ENCODE peak calls at places on chromosomes 6 and 20, in four cellular contexts. N, R, X and W are unnamed samples.

GRCh38 chr6:18501313-18502013 is 114.3 kb downstream of the RNF144B start:
- DNase-seq in N (no peak), R (no peak), X (no peak), W (no peak)

GRCh38 chr6:163883946-163884345 is 469.4 kb downstream of the QKI start:
- DNase-seq in N (no peak), R (no peak), X (no peak), W (no peak)

GRCh38 chr6:154414021-154414813 is 57.6 kb upstream of the IPCEF1 start:
- DNase-seq in N (no peak), R (no peak), X (no peak), W (no peak)

GRCh38 chr6:148422085-148422484 is 79.4 kb downstream of the SASH1 start:
- DNase-seq in N (no peak), R (no peak), X (no peak), W (no peak)

GRCh38 chr6:45436544-45437440 is 59.1 kb upstream of the SUPT3H start:
- DNase-seq in N (no peak), R (peak), X (no peak), W (no peak)

GRCh38 chr6:169235286-169235685 is 18.4 kb downstream of the THBS2 start:
- DNase-seq in N (no peak), R (no peak), X (no peak), W (no peak)

GRCh38 chr20:60851826-60852704 is 400.0 kb upstream of the CDH4 start:
- DNase-seq in N (no peak), R (no peak), X (peak), W (no peak)

GRCh38 chr6:130889423-130889822 is 62.2 kb downstream of the SMLR1 start:
- DNase-seq in N (no peak), R (no peak), X (no peak), W (no peak)

GRCh38 chr6:122589115-122589514 is 21.1 kb upstream of the PKIB start:
- DNase-seq in N (no peak), R (no peak), X (no peak), W (no peak)

GRCh38 chr6:170034294-170034693 is 256.6 kb downstream of the DLL1 start:
- DNase-seq in N (no peak), R (no peak), X (no peak), W (no peak)

GRCh38 chr20:48787861-48788375 is 39.9 kb downstream of the PREX1 start:
- DNase-seq in N (no peak), R (no peak), X (no peak), W (no peak)

GRCh38 chr20:35199696-35200095 is 26.8 kb upstream of the MMP24 start:
- DNase-seq in N (no peak), R (no peak), X (no peak), W (no peak)

GRCh38 chr20:57392512-57393271 is 1.5 kb downstream of the RBM38 start:
- DNase-seq in N (no peak), R (no peak), X (no peak), W (no peak)

GRCh38 chr6:12356983-12357972 is 67.1 kb downstream of the EDN1 start:
- DNase-seq in N (no peak), R (peak), X (no peak), W (no peak)

GRCh38 chr6:42104095-42104806 is 38.2 kb downstream of the C6orf132 start:
- DNase-seq in N (no peak), R (peak), X (no peak), W (no peak)

GRCh38 chr6:10884245-10884972 is 2.4 kb upstream of the SYCP2L start:
- DNase-seq in N (no peak), R (no peak), X (no peak), W (no peak)

GRCh38 chr6:163416640-163417253 is 2.2 kb downstream of the QKI start:
- DNase-seq in N (peak), R (no peak), X (no peak), W (peak)

GRCh38 chr6:75372884-75373283 is 88.3 kb upstream of the TMEM30A start:
- DNase-seq in N (no peak), R (no peak), X (no peak), W (no peak)

GRCh38 chr6:37192669-37193068 is 22.7 kb downstream of the PIM1 start:
- DNase-seq in N (no peak), R (no peak), X (no peak), W (no peak)

GRCh38 chr6:14506656-14507242 is 389.2 kb downstream of the CD83 start:
- DNase-seq in N (no peak), R (no peak), X (no peak), W (no peak)

GRCh38 chr6:145206247-145206907 is 528.9 kb downstream of the EPM2A start:
- DNase-seq in N (no peak), R (no peak), X (peak), W (no peak)

GRCh38 chr6:126716826-126717514 is 377.1 kb downstream of the CENPW start:
- DNase-seq in N (peak), R (no peak), X (no peak), W (no peak)

GRCh38 chr6:154615483-154616025 is 105.1 kb upstream of the CNKSR3 start:
- DNase-seq in N (peak), R (no peak), X (peak), W (peak)

GRCh38 chr20:21564127-21564773 is 50.4 kb upstream of the NKX2-2 start:
- DNase-seq in N (no peak), R (no peak), X (peak), W (no peak)

GRCh38 chr6:152087701-152088100 is 280.2 kb downstream of the ESR1 start:
- DNase-seq in N (no peak), R (no peak), X (no peak), W (no peak)

GRCh38 chr6:114131943-114132342 is 161.0 kb upstream of the HDAC2 start:
- DNase-seq in N (no peak), R (no peak), X (no peak), W (no peak)

GRCh38 chr6:134422426-134423231 is 104.7 kb upstream of the SGK1 start:
- DNase-seq in N (peak), R (no peak), X (no peak), W (no peak)

GRCh38 chr6:153090241-153090930 is 40.7 kb downstream of the RGS17 start:
- DNase-seq in N (peak), R (no peak), X (no peak), W (no peak)

GRCh38 chr6:67030861-67031260 is 1323.8 kb upstream of the EYS start:
- DNase-seq in N (no peak), R (no peak), X (no peak), W (no peak)

GRCh38 chr20:50190251-50191064 is at the start of gene CEBPB:
- DNase-seq in N (peak), R (no peak), X (peak), W (peak)

GRCh38 chr20:64231621-64232550 is 23.7 kb upstream of the PCMTD2 start:
- DNase-seq in N (no peak), R (no peak), X (no peak), W (no peak)

GRCh38 chr6:24743265-24743943 is 24.4 kb upstream of the C6orf62 start:
- DNase-seq in N (peak), R (peak), X (no peak), W (no peak)

GRCh38 chr20:44064501-44065400 is 122.2 kb downstream of the JPH2 start:
- DNase-seq in N (no peak), R (no peak), X (no peak), W (no peak)

GRCh38 chr20:8858181-8858794 is 210.6 kb upstream of the PLCB4 start:
- DNase-seq in N (no peak), R (no peak), X (peak), W (no peak)

GRCh38 chr6:75993236-75994162 is 79.0 kb downstream of the IMPG1 start:
- DNase-seq in N (no peak), R (no peak), X (no peak), W (no peak)

GRCh38 chr20:63128367-63128766 is 87.6 kb downstream of the YTHDF1 start:
- DNase-seq in N (no peak), R (no peak), X (no peak), W (no peak)

GRCh38 chr6:125114248-125114858 is 39.2 kb upstream of the TPD52L1 start:
- DNase-seq in N (peak), R (no peak), X (peak), W (no peak)

GRCh38 chr6:161140554-161140875 is 133.3 kb downstream of the AGPAT4 start:
- DNase-seq in N (no peak), R (no peak), X (no peak), W (no peak)

GRCh38 chr6:161141173-161141572 is 132.7 kb downstream of the AGPAT4 start:
- DNase-seq in N (no peak), R (no peak), X (no peak), W (no peak)

GRCh38 chr6:161138545-161139303 is 135.1 kb downstream of the AGPAT4 start:
- DNase-seq in N (no peak), R (no peak), X (no peak), W (no peak)

GRCh38 chr6:161139304-161139765 is 134.5 kb downstream of the AGPAT4 start:
- DNase-seq in N (no peak), R (no peak), X (no peak), W (no peak)

GRCh38 chr6:161139766-161140553 is 133.9 kb downstream of the AGPAT4 start:
- DNase-seq in N (no peak), R (no peak), X (no peak), W (no peak)
- TF ChIP-seq JUND in N (no peak), R (no peak), X (no peak), W (no peak)

DNA sequence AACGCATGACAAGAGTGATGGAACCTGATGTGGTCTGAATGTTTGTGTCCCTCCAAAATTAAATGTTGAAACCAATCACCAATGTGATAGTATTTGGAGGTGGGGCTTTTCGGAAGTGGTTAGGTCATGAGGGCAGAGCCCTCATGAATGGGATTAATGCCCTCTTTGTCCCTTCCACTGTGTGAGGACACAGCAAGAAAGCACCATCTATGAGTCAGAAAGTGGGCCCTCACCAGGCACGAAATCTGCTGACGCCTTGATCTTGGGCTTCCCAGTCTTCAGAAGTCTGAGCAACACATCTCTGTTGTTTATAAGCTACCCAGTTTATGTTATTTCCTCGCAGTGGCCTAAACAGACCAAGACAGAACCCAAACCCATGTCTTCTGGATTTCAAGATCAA is 244.0 kb upstream of the JAG1 start:
- DNase-seq in N (no peak), R (no peak), X (no peak), W (no peak)
- TF ChIP-seq JUND in N (no peak), R (no peak), X (no peak), W (no peak)

DNA sequence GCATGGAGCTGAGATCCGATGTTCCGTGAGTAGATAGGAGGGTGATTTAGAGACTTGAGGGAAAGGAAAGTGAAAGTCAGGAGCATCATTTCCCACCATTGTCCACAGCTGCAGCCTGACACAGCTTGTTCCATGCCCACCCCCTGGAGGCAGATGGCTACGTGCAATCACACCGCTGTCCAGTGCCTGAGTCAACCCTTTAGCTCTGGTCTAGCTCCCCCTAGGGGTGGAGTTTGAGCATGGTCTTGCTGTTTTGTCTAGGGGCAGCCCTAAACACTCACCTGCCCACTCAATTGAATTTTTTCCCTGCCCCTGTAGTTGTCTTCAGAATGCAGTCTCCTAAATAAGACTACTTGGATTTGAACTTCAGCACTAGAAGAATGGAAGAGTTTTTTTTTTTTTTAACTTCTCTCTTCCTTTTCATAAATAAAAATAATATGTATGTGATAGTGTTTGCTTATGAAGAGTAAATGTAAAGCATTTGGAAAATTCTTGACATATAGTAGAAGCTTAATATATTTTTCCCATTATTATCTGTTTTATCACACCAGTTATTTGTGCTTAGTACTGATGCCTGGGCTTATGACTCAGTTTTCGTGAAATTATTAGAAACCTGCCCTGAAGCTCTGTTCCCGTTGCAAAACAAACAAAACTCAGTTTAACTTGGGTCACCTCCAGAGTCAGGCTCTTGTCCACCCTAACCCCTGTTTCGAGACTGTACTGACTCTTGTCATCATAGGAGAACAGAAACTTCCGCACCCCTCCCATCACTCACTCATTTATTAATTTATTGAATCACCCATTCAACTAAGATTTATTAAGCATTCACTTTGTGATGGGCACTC is 814.8 kb downstream of the MAFB start:
- DNase-seq in N (peak), R (peak), X (peak), W (no peak)
- TF ChIP-seq JUND in N (no peak), R (no peak), X (no peak), W (no peak)

GRCh38 chr20:25270829-25271251 is 23.0 kb downstream of the PYGB start:
- DNase-seq in N (no peak), R (no peak), X (no peak), W (no peak)

GRCh38 chr20:25269833-25270170 is 21.9 kb downstream of the PYGB start:
- DNase-seq in N (no peak), R (no peak), X (no peak), W (no peak)

GRCh38 chr20:25272223-25273000 is 24.5 kb downstream of the PYGB start:
- DNase-seq in N (no peak), R (no peak), X (no peak), W (no peak)

GRCh38 chr20:25273046-25273445 is 25.2 kb downstream of the PYGB start:
- DNase-seq in N (no peak), R (no peak), X (no peak), W (no peak)

GRCh38 chr20:25271486-25272222 is 23.8 kb downstream of the PYGB start:
- DNase-seq in N (no peak), R (no peak), X (no peak), W (no peak)
- TF ChIP-seq JUND in N (no peak), R (no peak), X (no peak), W (no peak)

DNA sequence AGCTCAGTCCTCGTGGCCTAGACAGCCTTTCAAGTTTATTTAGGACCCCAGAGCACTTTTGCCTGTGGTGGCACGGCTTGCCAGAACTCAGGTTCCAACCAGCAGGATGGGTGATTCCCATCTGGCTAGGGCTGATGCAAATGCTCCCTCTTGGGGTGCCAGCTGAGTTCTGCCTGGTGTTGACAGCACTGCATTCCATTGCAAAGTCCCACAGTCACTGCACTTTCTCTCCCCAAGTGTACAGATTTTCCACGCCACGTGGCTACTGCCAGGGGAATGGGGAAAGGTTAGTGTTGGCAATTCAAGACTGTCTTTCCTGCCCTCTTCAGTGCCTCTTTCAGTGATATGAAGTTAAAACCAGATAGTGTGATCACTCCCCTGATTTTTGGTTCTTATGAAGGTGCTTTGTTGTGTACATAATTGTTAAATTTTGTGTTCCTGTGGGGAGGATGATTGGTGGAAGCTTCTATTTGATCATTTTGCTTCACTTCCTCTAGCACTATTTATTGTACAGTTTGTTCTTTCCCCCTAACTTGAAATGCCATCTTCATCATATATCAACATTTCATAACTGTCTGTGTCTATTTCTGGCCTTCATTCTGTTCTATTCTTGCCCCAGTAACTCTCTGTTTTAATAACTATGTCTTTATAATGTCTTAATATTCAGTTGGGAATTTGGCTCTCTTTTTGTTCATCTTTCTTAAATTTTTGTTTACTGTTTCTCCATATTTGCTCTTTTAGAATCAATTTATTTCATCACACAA is 86.2 kb downstream of the CFAP61 start:
- DNase-seq in N (no peak), R (no peak), X (no peak), W (no peak)
- TF ChIP-seq JUND in N (no peak), R (no peak), X (no peak), W (no peak)

DNA sequence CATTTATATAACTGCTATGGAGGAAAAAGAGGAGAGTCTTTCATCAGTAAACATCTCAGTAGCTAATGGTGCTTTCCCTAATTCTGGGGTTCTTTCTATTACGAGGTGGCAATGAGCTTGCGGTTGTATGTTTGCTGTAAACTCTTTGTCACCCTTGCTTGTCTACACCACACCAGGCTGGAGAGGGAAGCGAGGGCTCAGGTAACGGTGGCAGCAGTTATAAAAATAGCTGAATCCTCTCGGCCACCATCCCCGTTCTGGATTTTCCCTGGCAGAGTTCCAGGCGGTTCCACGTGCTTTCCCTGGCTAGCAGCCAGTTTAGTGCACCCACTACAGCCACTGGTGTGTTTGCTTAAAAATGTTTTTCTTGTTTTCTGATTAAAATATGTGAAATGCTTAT is 39.0 kb downstream of the MAS1 start:
- DNase-seq in N (no peak), R (peak), X (no peak), W (no peak)
- TF ChIP-seq JUND in N (no peak), R (no peak), X (no peak), W (no peak)

DNA sequence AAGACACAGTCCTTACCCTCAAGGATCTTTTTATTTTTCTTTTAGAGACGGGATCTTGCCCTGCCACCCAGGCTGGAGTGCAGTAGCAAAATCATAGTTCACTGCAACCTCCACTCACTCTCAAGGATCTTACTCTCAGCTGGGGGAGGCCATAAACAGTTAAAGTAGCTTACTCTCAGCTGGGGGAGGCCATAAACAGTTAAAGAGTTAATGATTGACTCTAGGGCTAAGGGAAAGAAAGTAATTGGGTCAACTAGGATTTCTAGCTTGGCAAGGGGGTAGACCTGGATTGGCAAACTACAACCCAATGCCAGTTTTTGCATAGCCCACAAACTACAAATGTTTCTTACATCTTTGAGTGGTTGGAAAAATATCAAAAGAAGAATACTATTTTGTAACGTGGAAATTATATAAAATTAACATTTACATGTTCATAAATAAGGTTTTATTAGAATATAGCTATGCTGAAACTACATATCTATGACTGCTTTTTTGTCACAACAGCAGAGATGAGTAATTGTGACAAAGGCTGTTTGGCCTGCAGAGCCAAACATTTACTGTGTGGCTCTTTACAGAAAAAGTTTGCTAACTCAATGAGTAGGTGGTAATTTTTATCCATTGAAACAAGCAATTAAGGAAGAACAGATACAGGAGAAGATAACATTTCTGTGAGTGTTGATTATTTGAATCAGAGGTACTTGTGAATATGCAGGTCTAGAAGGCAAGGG is 46.4 kb downstream of the PTPRA start:
- DNase-seq in N (no peak), R (no peak), X (no peak), W (no peak)
- TF ChIP-seq JUND in N (no peak), R (no peak), X (no peak), W (no peak)

DNA sequence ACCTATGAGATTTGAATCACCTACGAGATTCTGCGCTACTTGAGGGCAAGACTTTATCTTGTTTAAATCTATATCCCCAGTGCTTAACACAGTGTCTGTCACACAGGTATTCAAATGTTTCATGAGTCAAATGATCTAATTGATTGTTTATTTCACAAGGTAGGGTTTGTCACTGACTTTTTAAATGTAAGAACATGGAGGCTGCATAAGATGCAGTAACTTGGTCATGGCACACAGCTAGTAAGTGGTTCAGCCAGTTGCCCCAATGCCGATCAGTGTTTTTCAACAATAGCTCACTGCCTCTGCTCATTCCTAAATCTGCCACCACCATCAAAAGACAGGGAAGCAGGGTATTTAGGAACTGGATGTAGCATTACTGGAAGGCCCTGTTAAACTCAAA is 42.4 kb upstream of the LRRC1 start:
- DNase-seq in N (no peak), R (no peak), X (no peak), W (no peak)
- TF ChIP-seq JUND in N (no peak), R (no peak), X (no peak), W (no peak)